ENCODE peak calls at places on chromosomes 7 and 10, in six cellular contexts. Y, G, Q, E, N and U are unnamed samples.
A peak's percentile ranks its signal among the peaks of the same experiment; 100 is the strongest.

GRCh38 chr10:58641095-58641531 is 128.4 kb downstream of the BICC1 start:
- DNase-seq in G (peak; percentile 20), Y (peak; percentile 96), E (no peak), N (no peak), Q (peak; percentile 7), U (peak; percentile 99)

GRCh38 chr7:100571829-100572116 is 1.9 kb downstream of the SAP25 start:
- DNase-seq in G (peak; percentile 27), N (no peak), Q (no peak), Y (no peak), E (peak; percentile 64), U (no peak)

GRCh38 chr7:47284691-47285246 is 297.1 kb downstream of the TNS3 start:
- DNase-seq in E (no peak), Q (no peak), Y (no peak), N (no peak), G (no peak), U (no peak)

GRCh38 chr7:24884401-24884800 is 95.6 kb downstream of the OSBPL3 start:
- DNase-seq in G (no peak), Q (no peak), N (no peak), Y (no peak), E (no peak), U (no peak)

GRCh38 chr10:102413806-102414561 is 4.6 kb downstream of the PSD start:
- DNase-seq in Y (no peak), G (no peak), N (no peak), Q (peak; percentile 70), E (no peak), U (no peak)

GRCh38 chr10:132270721-132271457 is 36.9 kb downstream of the STK32C start:
- DNase-seq in Y (no peak), Q (no peak), N (no peak), E (no peak), G (no peak), U (no peak)

GRCh38 chr7:8126768-8127167 is 135.2 kb downstream of the ICA1 start:
- DNase-seq in Q (no peak), N (no peak), E (no peak), Y (no peak), G (no peak), U (no peak)

GRCh38 chr7:94848992-94849576 is 58.3 kb upstream of the PPP1R9A start:
- DNase-seq in Y (no peak), E (no peak), G (no peak), Q (no peak), N (no peak), U (no peak)

GRCh38 chr7:143480501-143480900 is 2.8 kb downstream of the TAS2R41 start:
- DNase-seq in Y (no peak), E (no peak), N (no peak), G (no peak), Q (no peak), U (no peak)

GRCh38 chr10:51269816-51270215 is 195.5 kb downstream of the PRKG1 start:
- DNase-seq in N (no peak), Q (no peak), G (no peak), Y (peak; percentile 52), E (no peak), U (peak; percentile 54)

GRCh38 chr7:77427996-77428603 is 12.0 kb upstream of the GSAP start:
- DNase-seq in N (peak; percentile 30), E (no peak), Q (peak; percentile 28), Y (peak; percentile 62), G (no peak), U (peak; percentile 76)

GRCh38 chr7:22255834-22256233 is 101.1 kb downstream of the RAPGEF5 start:
- DNase-seq in N (no peak), Y (no peak), G (no peak), E (no peak), Q (peak; percentile 18), U (no peak)

GRCh38 chr10:77104459-77104980 is 533.1 kb downstream of the KCNMA1 start:
- DNase-seq in E (no peak), Y (peak; percentile 69), N (no peak), Q (no peak), G (no peak), U (peak; percentile 99)

GRCh38 chr10:10110817-10111490 is 906.7 kb upstream of the CELF2 start:
- DNase-seq in Q (no peak), G (no peak), N (no peak), E (no peak), Y (no peak), U (no peak)

GRCh38 chr7:43108255-43109011 is 4.0 kb upstream of the HECW1 start:
- DNase-seq in G (peak; percentile 76), Y (peak; percentile 77), E (peak; percentile 88), N (peak; percentile 64), Q (peak; percentile 85), U (no peak)

GRCh38 chr7:43314379-43315158 is 202.1 kb downstream of the HECW1 start:
- DNase-seq in G (no peak), E (no peak), N (no peak), Y (no peak), Q (no peak), U (no peak)

GRCh38 chr10:29100505-29100904 is 188.4 kb upstream of the LYZL1 start:
- DNase-seq in Y (no peak), E (no peak), G (no peak), N (no peak), Q (no peak), U (no peak)

GRCh38 chr7:151682831-151683614 is 163.3 kb upstream of the RHEB start:
- DNase-seq in Q (no peak), Y (no peak), E (no peak), N (no peak), G (no peak), U (no peak)

GRCh38 chr10:69647101-69647500 is 17.1 kb downstream of the FAM241B start:
- DNase-seq in Y (no peak), G (no peak), N (no peak), Q (no peak), E (no peak), U (no peak)

GRCh38 chr7:53131697-53132096 is 96.3 kb downstream of the POM121L12 start:
- DNase-seq in Q (no peak), N (no peak), G (no peak), Y (no peak), E (no peak), U (no peak)

GRCh38 chr10:59945590-59945989 is 39.2 kb upstream of the CCDC6 start:
- DNase-seq in Y (no peak), E (no peak), N (no peak), G (no peak), Q (no peak), U (no peak)

GRCh38 chr7:3174515-3175318 is 126.3 kb upstream of the SDK1 start:
- DNase-seq in E (no peak), G (no peak), Q (no peak), N (no peak), Y (no peak), U (no peak)

GRCh38 chr7:113179313-113179712 is 61.0 kb upstream of the SMIM30 start:
- DNase-seq in N (no peak), E (no peak), Y (peak; percentile 34), G (no peak), Q (no peak), U (no peak)

GRCh38 chr7:138126928-138127327 is 50.7 kb downstream of the AKR1D1 start:
- DNase-seq in Q (no peak), N (no peak), E (no peak), Y (no peak), G (no peak), U (no peak)

GRCh38 chr7:138127996-138128395 is 51.7 kb downstream of the AKR1D1 start:
- DNase-seq in Y (no peak), E (no peak), N (no peak), Q (no peak), G (no peak), U (no peak)

GRCh38 chr7:138125598-138126111 is 49.4 kb downstream of the AKR1D1 start:
- DNase-seq in Y (peak; percentile 64), E (no peak), N (no peak), G (no peak), Q (no peak), U (peak; percentile 66)

GRCh38 chr7:138122162-138122561 is 45.9 kb downstream of the AKR1D1 start:
- DNase-seq in E (no peak), G (no peak), Y (no peak), N (no peak), Q (no peak), U (no peak)

GRCh38 chr7:138125119-138125518 is 48.9 kb downstream of the AKR1D1 start:
- DNase-seq in Q (no peak), Y (peak; percentile 44), N (no peak), G (no peak), E (no peak), U (peak; percentile 17)
- H2AFZ ChIP-seq in Q (peak overlapping the region; percentile 96), Y (peak overlapping the region; percentile 33), N (peak overlapping the region; percentile 80), G (no peak overlapping the region), E (peak overlapping the region; percentile 51), U (peak overlapping the region; percentile 80)

GRCh38 chr7:148514236-148514635 is 76.3 kb upstream of the C7orf33 start:
- DNase-seq in N (no peak), Q (no peak), Y (no peak), E (no peak), G (no peak), U (no peak)
- H2AFZ ChIP-seq in N (no peak overlapping the region), Q (no peak overlapping the region), Y (no peak overlapping the region), E (no peak overlapping the region), G (no peak overlapping the region), U (no peak overlapping the region)

GRCh38 chr10:86580549-86580886 is 58.9 kb upstream of the WAPL start:
- DNase-seq in G (no peak), E (no peak), Y (no peak), N (no peak), Q (no peak), U (no peak)
- H2AFZ ChIP-seq in G (no peak overlapping the region), E (no peak overlapping the region), Y (no peak overlapping the region), N (no peak overlapping the region), Q (no peak overlapping the region), U (no peak overlapping the region)

DNA sequence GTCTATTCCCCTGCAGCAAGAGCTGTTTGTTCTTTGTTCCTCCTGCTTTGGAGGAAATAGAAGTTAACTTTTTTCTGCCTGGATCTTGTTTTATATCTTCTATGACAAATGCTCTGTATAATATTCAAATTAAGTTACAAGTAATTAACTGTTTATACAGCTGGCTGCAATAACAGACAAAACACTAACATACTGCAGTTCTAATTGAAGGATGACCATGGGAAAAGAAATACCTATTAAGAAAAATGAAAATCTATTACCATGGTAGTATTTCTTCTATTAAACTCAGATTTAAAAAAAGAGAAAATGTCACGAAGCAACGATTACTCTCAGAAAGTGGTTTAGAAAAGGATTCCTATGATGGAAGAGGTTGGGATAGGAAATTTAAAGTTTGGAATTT is 213.8 kb upstream of the PLXNA4 start:
- DNase-seq in N (no peak), Y (no peak), G (no peak), E (no peak), Q (no peak), U (no peak)
- H2AFZ ChIP-seq in N (no peak overlapping the region), Y (no peak overlapping the region), G (no peak overlapping the region), E (no peak overlapping the region), Q (no peak overlapping the region), U (no peak overlapping the region)

DNA sequence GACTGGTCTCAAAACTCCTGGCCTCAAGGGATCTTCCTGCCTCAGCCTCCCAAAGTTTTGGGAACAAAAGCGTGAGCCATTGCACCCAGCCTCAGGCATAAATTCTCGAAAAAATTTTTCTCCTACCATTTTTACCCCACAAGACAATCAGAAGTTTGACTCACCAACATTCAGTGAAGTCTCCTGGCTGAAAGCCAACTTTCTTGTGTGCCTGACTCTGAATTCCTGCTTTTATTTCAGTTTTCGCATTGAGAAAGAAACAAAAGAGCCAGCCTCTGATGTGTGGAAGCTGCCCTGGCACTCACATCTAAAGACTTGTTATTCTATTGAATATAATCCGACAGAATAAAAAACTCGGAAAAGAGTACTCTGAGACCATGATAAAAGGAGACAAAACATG is 402.9 kb downstream of the MAGI2 start:
- DNase-seq in Q (no peak), G (no peak), E (no peak), N (no peak), Y (peak; percentile 50), U (peak; percentile 69)
- H2AFZ ChIP-seq in Q (no peak overlapping the region), G (no peak overlapping the region), E (no peak overlapping the region), N (peak overlapping the region; percentile 59), Y (no peak overlapping the region), U (no peak overlapping the region)

GRCh38 chr10:72911758-72912157 is 18.2 kb downstream of the OIT3 start:
- DNase-seq in Q (no peak), E (no peak), G (no peak), Y (no peak), N (no peak), U (no peak)
- H2AFZ ChIP-seq in Q (peak overlapping the region; percentile 68), E (peak overlapping the region; percentile 36), G (no peak overlapping the region), Y (no peak overlapping the region), N (peak overlapping the region; percentile 41), U (no peak overlapping the region)